ENCODE peak calls at places on chromosomes 3 and 15, in five cellular contexts. H is breast epithelium, Q is iPS DF 6.9, S is testis, I is fibroblast of lung. W is an unnamed sample.

GRCh38 chr3:42013652-42014442 is 51.9 kb upstream of the ULK4 start:
- DNase-seq in Q (no peak), H (no peak), I (no peak), S (peak; percentile 26), W (peak; percentile 22)

GRCh38 chr3:139113766-139114165 is 69.1 kb upstream of the PRR23C start:
- DNase-seq in Q (no peak), S (no peak), I (no peak), H (no peak), W (no peak)

GRCh38 chr3:51593697-51594096 is 55.2 kb downstream of the RAD54L2 start:
- DNase-seq in H (no peak), I (no peak), Q (no peak), S (no peak), W (no peak)

GRCh38 chr3:55165278-55165677 is 237.4 kb upstream of the LRTM1 start:
- DNase-seq in Q (no peak), H (no peak), I (peak; percentile 42), S (no peak), W (no peak)

GRCh38 chr3:62525276-62525675 is 151.9 kb upstream of the FEZF2 start:
- DNase-seq in S (no peak), I (peak; percentile 59), H (no peak), Q (no peak), W (no peak)

GRCh38 chr15:40930430-40931299 is 1.5 kb downstream of the DLL4 start:
- DNase-seq in I (peak; percentile 31), S (peak; percentile 41), H (no peak), Q (no peak), W (no peak)

GRCh38 chr3:4550957-4551754 is 58.0 kb downstream of the ITPR1 start:
- DNase-seq in Q (no peak), I (no peak), H (no peak), S (peak; percentile 79), W (no peak)

GRCh38 chr15:61974118-61974517 is 86.1 kb downstream of the VPS13C start:
- DNase-seq in I (no peak), H (no peak), Q (no peak), S (no peak), W (no peak)

GRCh38 chr3:159828542-159828943 is 160.1 kb upstream of the IL12A start:
- DNase-seq in Q (no peak), S (no peak), I (peak; percentile 51), H (no peak), W (no peak)

GRCh38 chr15:63880744-63881143 is 47.0 kb upstream of the HERC1 start:
- DNase-seq in I (no peak), S (no peak), H (no peak), Q (no peak), W (no peak)

GRCh38 chr15:50318697-50319096 is 36.3 kb downstream of the GABPB1 start:
- DNase-seq in S (no peak), I (no peak), Q (no peak), H (no peak), W (no peak)

GRCh38 chr3:142866841-142867631 is 21.8 kb downstream of the PCOLCE2 start:
- DNase-seq in Q (peak; percentile 84), I (no peak), S (peak; percentile 21), H (no peak), W (no peak)

GRCh38 chr3:151599103-151599672 is 134.5 kb upstream of the AADACL2 start:
- DNase-seq in Q (no peak), I (no peak), S (no peak), H (no peak), W (no peak)

GRCh38 chr3:55500555-55501340 is 13.6 kb upstream of the WNT5A start:
- DNase-seq in Q (no peak), H (no peak), I (peak; percentile 87), S (no peak), W (no peak)

GRCh38 chr15:63052961-63053698 is 10.6 kb downstream of the TPM1 start:
- DNase-seq in S (peak; percentile 65), Q (no peak), H (peak; percentile 83), I (peak; percentile 55), W (no peak)

GRCh38 chr3:106421928-106422327 is 553.1 kb upstream of the CBLB start:
- DNase-seq in I (peak; percentile 65), Q (no peak), S (no peak), H (no peak), W (no peak)

GRCh38 chr15:101206173-101206572 is 45.7 kb downstream of the CHSY1 start:
- DNase-seq in I (peak; percentile 89), Q (no peak), S (no peak), H (no peak), W (peak; percentile 5)

GRCh38 chr15:59691194-59691805 is 2.2 kb upstream of the BNIP2 start:
- DNase-seq in H (no peak), S (peak; percentile 67), Q (no peak), I (peak; percentile 29), W (peak; percentile 63)

GRCh38 chr3:66377800-66378199 is 123.0 kb downstream of the LRIG1 start:
- DNase-seq in I (no peak), S (no peak), Q (no peak), H (no peak), W (no peak)

GRCh38 chr3:136932518-136932917 is 25.3 kb upstream of the IL20RB start:
- DNase-seq in S (no peak), H (no peak), I (no peak), Q (no peak), W (no peak)

GRCh38 chr15:50137330-50137761 is 18.3 kb upstream of the ATP8B4 start:
- DNase-seq in I (peak; percentile 99), Q (no peak), H (no peak), S (no peak), W (peak; percentile 50)

GRCh38 chr3:101061312-101061711 is 68.1 kb upstream of the ABI3BP start:
- DNase-seq in I (no peak), Q (no peak), S (no peak), H (no peak), W (no peak)

GRCh38 chr3:79598594-79598993 is 169.2 kb downstream of the ROBO1 start:
- DNase-seq in Q (no peak), S (no peak), H (no peak), I (peak; percentile 5), W (no peak)

GRCh38 chr15:62426387-62426956 is 261.4 kb upstream of the C2CD4B start:
- DNase-seq in Q (no peak), H (no peak), S (no peak), I (peak; percentile 88), W (no peak)

GRCh38 chr3:64267774-64268604 is 42.7 kb upstream of the PRICKLE2 start:
- DNase-seq in Q (no peak), S (peak; percentile 64), H (peak; percentile 63), I (peak; percentile 80), W (no peak)

GRCh38 chr3:98545940-98546339 is 14.2 kb downstream of the GPR15 start:
- DNase-seq in S (no peak), H (no peak), I (no peak), Q (no peak), W (no peak)

GRCh38 chr15:73994912-73995622 is 551 bp downstream of the PML start:
- DNase-seq in S (no peak), I (peak; percentile 29), H (peak; percentile 31), Q (no peak), W (no peak)

GRCh38 chr15:77573826-77574225 is 58.9 kb downstream of the LINGO1 start:
- DNase-seq in I (no peak), Q (no peak), H (no peak), S (no peak), W (no peak)

GRCh38 chr3:135864060-135864459 is 101.5 kb upstream of the PPP2R3A start:
- DNase-seq in Q (no peak), H (no peak), I (no peak), S (no peak), W (no peak)

DNA sequence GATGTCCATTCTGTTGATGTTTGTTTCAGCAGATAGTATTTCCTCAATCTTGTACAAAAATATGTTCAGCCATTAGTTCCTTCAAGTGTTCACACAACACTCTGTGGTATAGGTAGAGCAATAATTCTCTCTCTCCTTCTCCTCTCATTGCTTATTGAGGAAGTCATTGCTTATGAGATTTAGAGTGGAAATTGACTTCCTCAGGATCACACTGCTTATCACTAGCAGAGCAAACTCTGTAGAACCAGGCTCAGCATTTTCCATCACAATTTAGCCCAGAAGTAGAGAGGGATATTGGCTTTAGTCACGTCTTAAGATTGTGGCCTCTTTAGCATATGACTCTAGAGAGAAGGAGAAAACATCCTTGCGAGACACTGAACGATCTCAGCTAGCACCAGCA is 31.2 kb downstream of the RAB11A start:
- DNase-seq in I (no peak), S (no peak), Q (no peak), H (no peak), W (no peak)
- H3K36me3 ChIP-seq in I (peaks cover 2% of the 10 kb centered on the region), S (no peaks in the 10 kb centered on the region), Q (peaks cover 4% of the 10 kb centered on the region), H (no peaks in the 10 kb centered on the region), W (no peaks in the 10 kb centered on the region)

DNA sequence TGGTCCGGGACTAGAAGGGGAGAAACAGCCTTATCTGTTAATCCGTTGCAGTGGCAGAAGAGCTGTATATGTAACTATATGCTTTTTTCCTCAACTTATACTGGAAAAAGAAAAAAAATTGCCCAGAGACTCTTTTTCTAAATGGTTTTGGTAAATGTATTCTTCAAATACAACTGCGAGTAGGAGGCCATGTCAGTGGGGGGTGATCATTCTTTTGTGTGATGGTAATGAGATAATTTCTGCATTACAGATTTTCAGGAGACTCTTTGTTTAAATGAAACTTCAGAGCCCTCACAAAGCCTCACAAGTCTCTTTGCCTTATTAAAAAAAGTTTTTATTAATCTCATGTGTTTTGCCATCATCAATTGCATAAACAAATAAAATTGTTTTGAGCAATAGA is 116.5 kb downstream of the FNDC3B start:
- DNase-seq in I (peak; percentile 52), H (no peak), Q (no peak), S (no peak), W (no peak)
- H3K4me1 ChIP-seq in I (peaks cover 28% of the 10 kb centered on the region), H (peaks cover 13% of the 10 kb centered on the region), Q (peaks cover 17% of the 10 kb centered on the region), S (peaks cover 43% of the 10 kb centered on the region), W (no peaks in the 10 kb centered on the region)

DNA sequence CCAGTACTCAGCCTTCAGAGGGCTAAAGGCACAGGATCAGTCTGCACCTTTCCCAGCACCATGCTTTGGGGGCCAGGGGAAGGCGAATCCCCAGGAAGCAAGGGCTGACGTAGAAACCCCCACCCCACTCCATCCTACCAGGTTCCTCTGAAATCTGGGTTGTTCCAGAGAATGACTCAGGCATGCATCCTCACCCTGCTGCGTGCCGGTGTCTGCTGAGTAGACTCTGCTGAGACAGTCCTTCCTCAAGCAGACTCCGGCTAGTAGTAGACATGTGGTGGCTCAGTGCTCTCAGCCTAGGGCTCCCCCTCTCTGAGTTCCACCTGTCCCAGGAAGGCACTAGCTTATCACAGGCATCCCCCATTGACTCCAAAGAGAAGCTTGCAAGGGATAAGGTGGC is 9.0 kb downstream of the TMEM43 start:
- DNase-seq in Q (no peak), S (no peak), H (no peak), I (no peak), W (no peak)
- H3K36me3 ChIP-seq in Q (peaks cover 45% of the 10 kb centered on the region), S (peaks cover 6% of the 10 kb centered on the region), H (peaks cover 8% of the 10 kb centered on the region), I (peaks cover 58% of the 10 kb centered on the region), W (peaks cover 97% of the 10 kb centered on the region)

DNA sequence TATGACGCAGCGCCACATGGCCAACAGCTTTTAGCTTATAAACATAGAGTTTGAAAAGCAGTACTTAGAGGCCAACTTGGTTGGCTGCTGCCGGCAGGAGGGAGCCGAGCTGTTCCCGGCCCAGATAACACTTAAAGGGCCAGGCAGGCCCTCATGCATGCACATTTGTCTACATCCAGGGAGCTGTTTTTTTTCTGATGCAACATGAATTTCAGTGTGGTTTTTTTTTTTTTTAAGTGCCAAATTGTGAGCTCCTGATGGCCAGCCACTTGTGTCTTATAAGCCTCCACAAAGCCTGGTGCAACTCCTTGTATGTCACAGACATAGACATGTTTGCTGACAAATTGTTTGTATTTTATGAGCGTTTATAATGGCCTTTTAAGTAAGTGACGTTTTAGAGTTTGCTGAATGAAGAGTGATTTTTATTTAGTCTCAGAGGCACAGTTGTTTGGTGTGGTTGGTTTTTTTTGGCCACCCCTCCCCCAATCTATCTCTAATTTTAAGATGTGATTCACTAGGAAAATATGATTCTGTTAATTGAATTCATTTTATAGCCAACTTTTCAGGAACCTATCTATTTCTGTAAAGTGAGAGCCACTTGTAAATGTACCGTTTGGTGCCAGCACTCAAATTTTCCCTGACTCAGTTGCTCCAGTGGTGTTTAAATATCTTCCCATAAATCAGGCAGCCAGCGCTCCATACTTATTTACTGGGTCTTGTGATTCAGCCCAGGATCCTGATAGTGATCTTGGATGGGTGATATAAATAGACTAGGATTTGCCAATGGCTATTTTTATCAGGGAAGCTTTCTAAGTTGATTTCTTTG is 134.3 kb downstream of the VGLL4 start:
- DNase-seq in I (peak; percentile 95), S (peak; percentile 90), Q (no peak), H (peak; percentile 31), W (no peak)
- H3K4me1 ChIP-seq in I (peaks cover 23% of the 10 kb centered on the region), S (peaks cover 30% of the 10 kb centered on the region), Q (peaks cover 2% of the 10 kb centered on the region), H (no peaks in the 10 kb centered on the region), W (no peaks in the 10 kb centered on the region)